ENCODE peak calls at places on chromosomes 12 and 14, in nine cellular contexts. D, J, S, B, M, L, Z, N and V are unnamed samples.

GRCh38 chr14:90483551-90483950 is 86.7 kb downstream of the CALM1 start:
- DNase-seq in Z (peak; percentile 59), B (peak; percentile 61), D (no peak), N (no peak), M (no peak), S (no peak), L (no peak), J (no peak), V (no peak)

GRCh38 chr12:30847259-30847658 is 79.3 kb upstream of the TSPAN11 start:
- DNase-seq in B (no peak), S (peak; percentile 80), Z (no peak), D (peak; percentile 53), J (no peak), N (no peak), L (peak; percentile 86), M (peak; percentile 81), V (peak; percentile 68)

GRCh38 chr12:124392991-124393790 is 98.3 kb downstream of the RFLNA start:
- DNase-seq in L (peak; percentile 63), M (peak; percentile 89), Z (peak; percentile 93), B (peak; percentile 99), D (no peak), J (peak; percentile 95), S (peak; percentile 88), N (peak; percentile 69), V (peak; percentile 80)

GRCh38 chr14:45698462-45699134 is 445.6 kb upstream of the MIS18BP1 start:
- DNase-seq in B (no peak), D (no peak), L (peak; percentile 24), M (no peak), S (peak; percentile 47), J (no peak), N (no peak), Z (peak; percentile 39), V (no peak)

GRCh38 chr14:75198291-75198933 is 22.0 kb upstream of the TMED10 start:
- DNase-seq in D (no peak), N (no peak), M (no peak), S (no peak), B (peak; percentile 77), L (peak; percentile 79), Z (peak; percentile 76), J (peak; percentile 79), V (no peak)

GRCh38 chr14:65303902-65304222 is 108.7 kb upstream of the FUT8 start:
- DNase-seq in Z (no peak), N (no peak), L (no peak), S (no peak), B (no peak), M (no peak), D (no peak), J (no peak), V (no peak)

GRCh38 chr12:75862692-75863471 is 168.7 kb downstream of the PHLDA1 start:
- DNase-seq in M (peak; percentile 90), S (peak; percentile 92), D (no peak), Z (no peak), N (no peak), J (no peak), B (no peak), L (peak; percentile 46), V (peak; percentile 61)

GRCh38 chr14:99572173-99572999 is 31.6 kb downstream of the CCDC85C start:
- DNase-seq in N (no peak), D (no peak), S (no peak), Z (peak; percentile 62), L (no peak), J (no peak), M (no peak), B (no peak), V (no peak)

GRCh38 chr12:113136128-113136989 is 798 bp upstream of the RASAL1 start:
- DNase-seq in Z (peak; percentile 43), N (no peak), S (no peak), M (peak; percentile 55), J (no peak), B (no peak), D (no peak), L (no peak), V (no peak)

GRCh38 chr12:76490763-76491162 is 68.8 kb downstream of the OSBPL8 start:
- DNase-seq in B (no peak), L (no peak), M (no peak), D (no peak), J (no peak), S (no peak), N (no peak), Z (no peak), V (no peak)

GRCh38 chr12:1799068-1799881 is 21.1 kb upstream of the LRTM2 start:
- DNase-seq in M (no peak), S (no peak), N (no peak), B (peak; percentile 62), L (no peak), Z (no peak), D (no peak), J (no peak), V (no peak)

GRCh38 chr12:25827747-25828146 is 130.7 kb upstream of the RASSF8 start:
- DNase-seq in S (no peak), J (no peak), B (no peak), N (no peak), Z (no peak), M (no peak), D (no peak), L (no peak), V (no peak)

GRCh38 chr12:66237505-66238175 is 48.6 kb downstream of the IRAK3 start:
- DNase-seq in Z (no peak), J (no peak), B (no peak), L (no peak), S (no peak), D (no peak), N (no peak), M (no peak), V (no peak)

GRCh38 chr12:66232258-66232657 is 43.2 kb downstream of the IRAK3 start:
- DNase-seq in Z (peak; percentile 17), L (no peak), M (no peak), B (no peak), S (no peak), J (no peak), D (no peak), N (no peak), V (no peak)

GRCh38 chr12:66236969-66237368 is 48.0 kb downstream of the IRAK3 start:
- DNase-seq in J (no peak), S (no peak), N (no peak), D (no peak), M (no peak), L (no peak), B (no peak), Z (no peak), V (no peak)

GRCh38 chr12:66239295-66239694 is 50.3 kb downstream of the IRAK3 start:
- DNase-seq in N (no peak), J (no peak), S (no peak), Z (no peak), B (no peak), D (no peak), L (no peak), M (no peak), V (no peak)

DNA sequence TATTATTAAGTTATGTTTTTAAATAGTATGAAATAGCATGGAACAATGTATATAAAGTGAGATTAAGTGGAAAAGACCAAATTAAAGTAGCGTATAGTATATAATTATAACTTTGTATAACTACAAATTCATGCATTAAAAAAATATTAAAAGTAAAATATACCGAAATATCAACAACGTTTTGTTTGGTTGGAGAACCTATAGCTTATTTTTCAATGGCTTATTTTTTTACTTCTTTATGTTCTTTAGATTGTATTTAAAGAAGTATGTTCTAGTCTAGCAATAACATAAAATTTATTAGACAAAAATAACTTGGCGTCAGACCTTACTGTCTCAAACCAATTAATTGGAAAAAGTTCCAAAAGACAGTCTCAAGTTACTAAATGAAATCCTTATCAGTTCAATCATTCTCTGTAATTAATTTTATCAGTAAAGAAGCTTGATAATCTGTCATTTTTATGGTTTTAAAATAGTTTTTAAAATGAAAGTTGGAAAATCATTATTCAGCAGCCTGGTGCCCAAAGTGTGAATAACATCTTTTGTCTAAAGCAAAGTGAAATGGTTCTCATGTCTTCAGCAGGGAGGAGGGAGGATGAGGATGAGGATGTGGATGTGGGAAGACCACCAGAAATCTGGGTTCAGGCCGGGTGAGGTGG is 46.7 kb downstream of the IRAK3 start:
- DNase-seq in S (peak; percentile 30), N (no peak), J (no peak), B (no peak), Z (no peak), M (peak; percentile 27), L (peak; percentile 53), D (no peak), V (peak; percentile 25)
- TF ChIP-seq CTCF in S (no peak), N (no peak), J (no peak), B (no peak), Z (no peak), M (no peak), L (peak; percentile 35), D (no peak), V (peak; percentile 13)

GRCh38 chr12:10243803-10244520 is 31.3 kb downstream of the GABARAPL1 start:
- DNase-seq in J (no peak), D (peak; percentile 36), L (no peak), N (no peak), S (no peak), M (no peak), B (no peak), Z (no peak), V (no peak)
- H3K4me3 ChIP-seq in J (no peak overlapping the region), D (no peak overlapping the region), L (no peak overlapping the region), N (no peak overlapping the region), S (no peak overlapping the region), M (no peak overlapping the region), B (no peak overlapping the region), Z (no peak overlapping the region), V (no peak overlapping the region)

DNA sequence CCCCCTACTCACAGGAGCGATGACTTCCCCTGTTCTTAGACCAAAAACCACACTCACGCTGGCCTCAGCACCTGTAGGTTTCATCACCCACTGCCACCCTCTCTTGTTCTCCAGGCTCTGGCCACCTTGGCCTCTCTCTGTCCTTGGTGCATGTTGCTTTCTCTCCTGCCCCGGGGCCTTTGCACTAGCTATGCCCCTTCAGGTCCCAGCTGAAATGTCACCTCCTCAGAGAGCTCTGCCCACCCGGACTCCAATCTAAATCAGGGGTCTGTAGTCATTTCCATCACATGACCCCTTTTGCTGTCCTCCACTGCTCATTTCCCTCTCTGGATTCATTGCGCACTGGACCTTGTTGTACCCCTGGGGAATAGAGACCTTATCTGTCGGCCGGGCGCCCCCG is 8.2 kb upstream of the TRPV4 start:
- DNase-seq in B (no peak), J (no peak), S (no peak), D (no peak), N (no peak), Z (no peak), L (no peak), M (no peak), V (no peak)
- TF ChIP-seq CTCF in B (no peak), J (no peak), S (no peak), D (no peak), N (no peak), Z (no peak), L (no peak), M (no peak), V (no peak)

DNA sequence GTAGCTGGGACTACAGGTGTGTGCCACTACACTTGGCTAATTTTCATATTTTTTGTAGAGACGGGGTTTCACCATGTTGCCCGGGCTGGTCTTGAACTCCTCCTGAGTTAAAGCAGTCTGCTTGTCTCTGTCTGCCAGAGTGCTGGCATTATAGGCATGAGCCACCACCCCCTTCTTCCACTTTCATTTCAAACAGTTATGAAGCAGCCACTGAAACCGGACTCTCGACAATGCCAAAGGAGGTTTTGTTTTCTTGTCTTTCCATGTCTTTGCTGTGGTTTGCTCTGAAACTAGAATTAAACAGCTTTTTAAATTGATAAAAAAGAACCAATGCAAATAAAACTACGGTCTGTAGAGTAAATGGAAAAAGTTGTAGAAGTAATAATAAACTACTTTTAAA is 30.4 kb downstream of the RAP1B start:
- DNase-seq in J (no peak), D (peak; percentile 74), L (no peak), N (no peak), S (no peak), M (no peak), B (no peak), Z (no peak), V (no peak)
- H3K4me3 ChIP-seq in J (no peak overlapping the region), D (peak overlapping the region; percentile 25), L (no peak overlapping the region), N (no peak overlapping the region), S (no peak overlapping the region), M (no peak overlapping the region), B (no peak overlapping the region), Z (no peak overlapping the region), V (no peak overlapping the region)